ENCODE peak calls at places on chromosome 11, in four cellular contexts. Q, K, B and N are unnamed samples.

GRCh38 chr11:63866211-63866610 is 27.3 kb downstream of the MARK2 start:
- DNase-seq in Q (peak), K (no peak), B (no peak), N (no peak)

GRCh38 chr11:117941163-117941707 is 12.0 kb upstream of the TMPRSS13 start:
- DNase-seq in Q (no peak), K (no peak), B (no peak), N (no peak)

GRCh38 chr11:12696911-12697581 is 22.8 kb downstream of the TEAD1 start:
- DNase-seq in Q (no peak), K (no peak), B (no peak), N (peak)

GRCh38 chr11:58574851-58575250 is 805 bp downstream of the LPXN start:
- DNase-seq in Q (peak), K (no peak), B (no peak), N (no peak)

GRCh38 chr11:35302388-35302787 is 117.0 kb downstream of the SLC1A2 start:
- DNase-seq in Q (peak), K (no peak), B (no peak), N (no peak)

GRCh38 chr11:78048561-78048960 is 15.1 kb upstream of the THRSP start:
- DNase-seq in Q (no peak), K (no peak), B (no peak), N (peak)

GRCh38 chr11:73191151-73191550 is 26.9 kb upstream of the P2RY2 start:
- DNase-seq in Q (no peak), K (no peak), B (no peak), N (no peak)

GRCh38 chr11:2744166-2744565 is 44.4 kb upstream of the KCNQ1OT1 start:
- DNase-seq in Q (no peak), K (no peak), B (no peak), N (no peak)

GRCh38 chr11:9232482-9232881 is 32.7 kb downstream of the DENND5A start:
- DNase-seq in Q (no peak), K (no peak), B (no peak), N (no peak)

GRCh38 chr11:133202816-133203215 is 329.5 kb downstream of the OPCML start:
- DNase-seq in Q (no peak), K (no peak), B (no peak), N (no peak)

GRCh38 chr11:14499178-14499559 is 442 bp downstream of the COPB1 start:
- DNase-seq in Q (peak), K (peak), B (no peak), N (no peak)

GRCh38 chr11:66920978-66921784 is 37.0 kb downstream of the PC start:
- DNase-seq in Q (no peak), K (no peak), B (no peak), N (no peak)

GRCh38 chr11:127926721-127927120 is 660.6 kb downstream of the ETS1 start:
- DNase-seq in Q (no peak), K (no peak), B (no peak), N (no peak)
- H3K56ac ChIP-seq in Q (no peak), K (no peak), B (no peak), N (no peak)

GRCh38 chr11:57523419-57523818 is 7.1 kb downstream of the TIMM10 start:
- DNase-seq in Q (no peak), K (no peak), B (no peak), N (no peak)

GRCh38 chr11:57529012-57529411 is 1.5 kb downstream of the TIMM10 start:
- DNase-seq in Q (no peak), K (no peak), B (no peak), N (no peak)

GRCh38 chr11:57530215-57530595 is 349 bp downstream of the TIMM10 start:
- DNase-seq in Q (no peak), K (no peak), B (no peak), N (no peak)

GRCh38 chr11:57530596-57531507 is at the start of gene TIMM10:
- DNase-seq in Q (peak), K (peak), B (peak), N (peak)

GRCh38 chr11:57527056-57527631 is 3.4 kb downstream of the TIMM10 start:
- DNase-seq in Q (peak), K (peak), B (no peak), N (peak)
- H3K56ac ChIP-seq in Q (no peak), K (no peak), B (no peak), N (peak)

DNA sequence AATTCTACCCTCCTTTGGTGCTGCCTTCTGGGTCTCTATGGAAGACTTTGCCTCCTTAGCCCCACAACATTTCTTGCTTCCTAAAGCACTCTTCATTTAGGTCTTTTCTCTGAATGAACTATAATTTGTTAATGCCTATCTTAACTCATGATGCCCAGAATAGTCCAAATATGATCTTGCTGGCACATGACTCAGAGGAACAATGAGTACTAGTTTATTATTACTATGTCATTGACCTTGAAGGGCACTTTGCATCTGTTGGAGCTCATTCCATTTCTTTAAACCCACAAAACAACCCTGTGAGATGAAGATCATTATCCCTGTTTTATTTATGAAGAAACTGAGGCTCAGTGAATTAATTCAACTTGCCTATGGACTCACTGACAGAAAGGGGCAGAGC is 320.2 kb upstream of the PLET1 start:
- DNase-seq in Q (no peak), K (no peak), B (no peak), N (no peak)
- H3K56ac ChIP-seq in Q (no peak), K (no peak), B (no peak), N (no peak)

GRCh38 chr11:70270877-70271634 is 566 bp downstream of the PPFIA1 start:
- DNase-seq in Q (peak), K (peak), B (no peak), N (peak)

GRCh38 chr11:70268526-70268925 is 2.0 kb upstream of the PPFIA1 start:
- DNase-seq in Q (no peak), K (no peak), B (no peak), N (no peak)

GRCh38 chr11:70265341-70265740 is 5.1 kb upstream of the PPFIA1 start:
- DNase-seq in Q (no peak), K (no peak), B (no peak), N (no peak)

GRCh38 chr11:70270104-70270876 is at the start of gene PPFIA1:
- DNase-seq in Q (peak), K (peak), B (peak), N (peak)

GRCh38 chr11:70267405-70267950 is 3.0 kb upstream of the PPFIA1 start:
- DNase-seq in Q (no peak), K (no peak), B (no peak), N (no peak)
- H3K56ac ChIP-seq in Q (no peak), K (no peak), B (no peak), N (no peak)

GRCh38 chr11:32722255-32722654 is 72.2 kb downstream of the CCDC73 start:
- DNase-seq in Q (no peak), K (no peak), B (no peak), N (no peak)

DNA sequence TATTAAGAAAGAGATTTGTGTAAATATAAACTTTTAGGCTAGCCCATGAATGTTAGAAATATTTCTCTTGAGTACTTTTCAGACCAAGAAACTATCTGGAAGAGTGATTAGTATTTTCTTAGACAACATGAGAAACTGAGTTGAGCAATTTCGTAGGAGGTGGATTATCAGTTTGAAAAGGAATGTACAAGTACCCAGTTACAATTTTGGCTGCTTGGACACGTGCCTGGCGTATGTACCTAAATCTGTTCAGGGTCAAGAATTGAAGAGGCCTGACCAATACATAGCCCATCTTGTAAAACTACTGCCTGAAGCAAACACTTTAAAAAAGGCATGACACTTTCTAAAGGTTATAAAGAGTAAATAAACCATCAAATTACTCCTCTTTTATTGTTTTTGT is 71.1 kb downstream of the CCDC73 start:
- DNase-seq in Q (no peak), K (no peak), B (no peak), N (no peak)
- H3K56ac ChIP-seq in Q (no peak), K (no peak), B (no peak), N (no peak)

DNA sequence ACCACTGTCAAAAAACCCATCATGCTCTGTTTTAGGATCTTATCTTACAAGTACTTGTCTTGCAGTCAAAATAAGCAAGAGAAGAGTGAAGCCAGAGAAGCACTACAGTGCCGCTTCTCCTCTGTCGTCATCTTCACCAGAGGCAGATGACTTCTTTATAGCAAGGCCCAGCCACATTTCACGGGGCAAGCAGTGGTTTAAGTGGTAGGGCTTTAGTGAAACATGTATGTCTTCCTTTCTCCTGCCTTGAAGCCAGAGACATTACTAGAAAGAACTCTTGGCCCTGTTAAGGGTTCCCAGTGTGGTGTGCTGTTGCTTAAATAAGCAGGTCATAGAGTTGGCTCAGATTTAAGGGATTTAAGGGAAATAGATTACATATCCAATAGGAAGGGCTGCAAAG is 42.9 kb upstream of the DEPDC7 start:
- DNase-seq in Q (no peak), K (no peak), B (no peak), N (no peak)
- H3K56ac ChIP-seq in Q (no peak), K (no peak), B (no peak), N (no peak)

GRCh38 chr11:5815534-5815933 is 6.8 kb downstream of the OR52N2 start:
- DNase-seq in Q (no peak), K (no peak), B (no peak), N (no peak)

DNA sequence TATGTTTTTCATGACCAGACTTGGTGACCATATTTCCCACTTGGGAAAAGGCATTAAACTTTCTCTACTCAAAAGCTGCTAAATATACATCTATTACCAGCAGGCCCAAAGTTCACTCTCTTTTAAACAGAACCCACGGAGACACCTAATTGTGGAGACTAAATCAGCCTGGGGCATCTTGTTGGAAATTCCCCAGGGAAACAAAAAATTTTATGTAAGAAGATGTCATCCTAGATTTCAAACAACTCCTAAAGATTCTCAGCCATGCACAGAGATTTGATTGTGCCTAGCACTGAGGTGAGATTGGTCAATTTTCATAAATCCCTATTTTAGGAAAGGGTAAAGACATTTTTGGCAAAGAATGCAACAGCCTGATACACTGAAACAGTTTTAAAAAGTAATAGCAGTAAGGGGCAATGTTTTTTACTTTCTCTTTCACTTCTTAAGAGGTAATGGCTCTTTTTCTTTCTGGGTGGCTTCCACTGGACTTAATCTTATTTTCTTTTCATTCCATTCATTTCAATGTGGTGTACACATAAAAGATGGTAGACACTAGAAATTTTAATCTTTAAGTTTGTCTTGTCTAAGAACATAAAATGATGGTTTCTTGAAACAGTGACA is 9.6 kb downstream of the OR52N2 start:
- DNase-seq in Q (no peak), K (no peak), B (no peak), N (no peak)
- H3K56ac ChIP-seq in Q (no peak), K (no peak), B (no peak), N (no peak)

DNA sequence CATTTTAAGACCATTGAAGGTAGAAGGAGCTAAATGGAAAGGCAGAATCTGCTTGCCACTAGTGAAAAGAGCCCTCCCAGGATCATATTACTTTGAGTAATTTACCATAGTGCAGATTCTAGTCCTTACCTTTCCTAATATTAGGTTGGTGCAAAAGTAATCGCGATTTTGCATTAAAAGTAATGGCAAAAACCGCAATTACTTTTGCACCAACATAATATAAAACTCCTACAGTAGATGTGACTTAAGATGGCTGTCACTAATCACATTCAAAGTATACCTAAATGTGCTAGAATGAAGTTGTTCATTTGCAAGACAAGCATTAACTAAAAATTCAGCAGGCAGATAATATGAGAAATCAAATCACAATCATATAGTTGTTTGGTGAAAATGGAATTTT is 38.1 kb upstream of the ARL14EP start:
- DNase-seq in Q (no peak), K (no peak), B (no peak), N (no peak)
- H3K56ac ChIP-seq in Q (no peak), K (no peak), B (no peak), N (no peak)

DNA sequence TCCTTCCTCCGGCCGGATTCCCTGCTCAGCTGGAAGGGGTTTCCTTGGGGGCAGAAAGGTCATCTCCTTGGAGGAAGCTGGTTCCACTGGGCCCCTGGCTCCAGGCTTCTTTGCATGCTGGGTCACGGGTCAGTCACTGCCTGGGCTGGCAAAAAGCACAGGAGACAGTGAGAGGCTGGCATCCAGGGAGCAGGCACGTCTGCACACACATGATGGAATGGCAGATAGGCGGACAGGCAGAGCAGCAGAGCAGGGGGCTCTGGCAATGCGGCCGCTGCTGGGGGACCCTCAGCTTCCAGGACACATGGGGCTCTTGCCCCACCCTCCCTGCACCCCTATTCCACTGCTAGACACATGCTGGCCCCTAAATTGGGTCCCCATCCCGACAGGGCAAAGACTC is 40.4 kb downstream of the C11orf58 start:
- DNase-seq in Q (no peak), K (no peak), B (no peak), N (no peak)
- H3K56ac ChIP-seq in Q (no peak), K (no peak), B (no peak), N (no peak)

GRCh38 chr11:15901046-15901445 is 455.3 kb downstream of the SOX6 start:
- DNase-seq in Q (no peak), K (no peak), B (no peak), N (peak)

GRCh38 chr11:15893080-15893492 is 463.3 kb downstream of the SOX6 start:
- DNase-seq in Q (peak), K (no peak), B (no peak), N (no peak)

GRCh38 chr11:15896544-15896943 is 459.8 kb downstream of the SOX6 start:
- DNase-seq in Q (no peak), K (no peak), B (no peak), N (no peak)

GRCh38 chr11:15897211-15897960 is 459.0 kb downstream of the SOX6 start:
- DNase-seq in Q (peak), K (no peak), B (no peak), N (peak)

GRCh38 chr11:15896026-15896425 is 460.3 kb downstream of the SOX6 start:
- DNase-seq in Q (no peak), K (no peak), B (no peak), N (no peak)
- H3K56ac ChIP-seq in Q (no peak), K (no peak), B (no peak), N (no peak)